ENCODE peak calls at places on chromosomes 12 and 14, in ten cellular contexts. One of them, this sample, is unnamed.

GRCh38 chr12:53073881-53074280 is 5.3 kb downstream of the SPRYD3 start:
- DNase-seq in sigmoid colon: peak
- DNase-seq in ascending aorta: no peak
- DNase-seq in lung: peak
- DNase-seq in left ventricle myocardium inferior: no peak
- DNase-seq in CD4-positive, alpha-beta T cell: no peak
- DNase-seq in stomach: no peak
- DNase-seq in IMR-90: no peak
- DNase-seq in endodermal cell: no peak
- DNase-seq in HCT116: no peak
- DNase-seq in this sample: no peak

GRCh38 chr12:52896190-52897100 is 8.4 kb downstream of the KRT8 start:
- DNase-seq in CD4-positive, alpha-beta T cell: no peak
- DNase-seq in lung: no peak
- DNase-seq in sigmoid colon: no peak
- DNase-seq in endodermal cell: no peak
- DNase-seq in stomach: no peak
- DNase-seq in ascending aorta: no peak
- DNase-seq in HCT116: no peak
- DNase-seq in left ventricle myocardium inferior: no peak
- DNase-seq in IMR-90: no peak
- DNase-seq in this sample: no peak

GRCh38 chr14:38129705-38130104 is 78.0 kb upstream of the SSTR1 start:
- DNase-seq in sigmoid colon: no peak
- DNase-seq in lung: no peak
- DNase-seq in left ventricle myocardium inferior: no peak
- DNase-seq in HCT116: no peak
- DNase-seq in stomach: no peak
- DNase-seq in CD4-positive, alpha-beta T cell: no peak
- DNase-seq in endodermal cell: no peak
- DNase-seq in IMR-90: no peak
- DNase-seq in ascending aorta: no peak
- DNase-seq in this sample: no peak

GRCh38 chr12:3225796-3226180 is 148.6 kb downstream of the TSPAN9 start:
- DNase-seq in lung: no peak
- DNase-seq in endodermal cell: no peak
- DNase-seq in stomach: no peak
- DNase-seq in CD4-positive, alpha-beta T cell: no peak
- DNase-seq in HCT116: no peak
- DNase-seq in ascending aorta: no peak
- DNase-seq in IMR-90: peak
- DNase-seq in left ventricle myocardium inferior: no peak
- DNase-seq in sigmoid colon: no peak
- DNase-seq in this sample: no peak

GRCh38 chr12:104888892-104889291 is 69.2 kb downstream of the SLC41A2 start:
- DNase-seq in lung: no peak
- DNase-seq in stomach: no peak
- DNase-seq in endodermal cell: no peak
- DNase-seq in left ventricle myocardium inferior: no peak
- DNase-seq in CD4-positive, alpha-beta T cell: no peak
- DNase-seq in sigmoid colon: no peak
- DNase-seq in HCT116: no peak
- DNase-seq in IMR-90: no peak
- DNase-seq in ascending aorta: no peak
- DNase-seq in this sample: no peak

GRCh38 chr12:112370868-112371510 is 11.2 kb downstream of the HECTD4 start:
- DNase-seq in sigmoid colon: no peak
- DNase-seq in endodermal cell: peak
- DNase-seq in lung: no peak
- DNase-seq in HCT116: no peak
- DNase-seq in CD4-positive, alpha-beta T cell: no peak
- DNase-seq in stomach: no peak
- DNase-seq in left ventricle myocardium inferior: no peak
- DNase-seq in IMR-90: no peak
- DNase-seq in ascending aorta: no peak
- DNase-seq in this sample: no peak

GRCh38 chr14:64035143-64035542 is 182.3 kb downstream of the SYNE2 start:
- DNase-seq in lung: no peak
- DNase-seq in ascending aorta: no peak
- DNase-seq in CD4-positive, alpha-beta T cell: no peak
- DNase-seq in stomach: no peak
- DNase-seq in IMR-90: peak
- DNase-seq in endodermal cell: no peak
- DNase-seq in left ventricle myocardium inferior: no peak
- DNase-seq in HCT116: no peak
- DNase-seq in sigmoid colon: no peak
- DNase-seq in this sample: no peak

GRCh38 chr14:52694761-52695480 is 437 bp downstream of the ERO1A start:
- DNase-seq in left ventricle myocardium inferior: peak
- DNase-seq in IMR-90: peak
- DNase-seq in lung: peak
- DNase-seq in stomach: peak
- DNase-seq in endodermal cell: peak
- DNase-seq in sigmoid colon: no peak
- DNase-seq in HCT116: no peak
- DNase-seq in ascending aorta: no peak
- DNase-seq in CD4-positive, alpha-beta T cell: peak
- DNase-seq in this sample: peak

GRCh38 chr12:123149828-123150272 is 1.0 kb downstream of the PITPNM2 start:
- DNase-seq in left ventricle myocardium inferior: no peak
- DNase-seq in sigmoid colon: no peak
- DNase-seq in ascending aorta: no peak
- DNase-seq in IMR-90: no peak
- DNase-seq in stomach: no peak
- DNase-seq in CD4-positive, alpha-beta T cell: no peak
- DNase-seq in lung: no peak
- DNase-seq in endodermal cell: peak
- DNase-seq in HCT116: no peak
- DNase-seq in this sample: no peak

GRCh38 chr12:123150273-123150803 is 552 bp downstream of the PITPNM2 start:
- DNase-seq in sigmoid colon: peak
- DNase-seq in CD4-positive, alpha-beta T cell: no peak
- DNase-seq in lung: no peak
- DNase-seq in ascending aorta: no peak
- DNase-seq in HCT116: no peak
- DNase-seq in stomach: no peak
- DNase-seq in IMR-90: no peak
- DNase-seq in left ventricle myocardium inferior: peak
- DNase-seq in endodermal cell: peak
- DNase-seq in this sample: no peak

GRCh38 chr12:123152823-123153222 is 1.9 kb upstream of the PITPNM2 start:
- DNase-seq in IMR-90: no peak
- DNase-seq in sigmoid colon: no peak
- DNase-seq in ascending aorta: no peak
- DNase-seq in HCT116: no peak
- DNase-seq in endodermal cell: no peak
- DNase-seq in lung: no peak
- DNase-seq in stomach: no peak
- DNase-seq in CD4-positive, alpha-beta T cell: no peak
- DNase-seq in left ventricle myocardium inferior: no peak
- DNase-seq in this sample: no peak

GRCh38 chr12:123151679-123152454 is 977 bp upstream of the PITPNM2 start:
- DNase-seq in endodermal cell: peak
- DNase-seq in left ventricle myocardium inferior: no peak
- DNase-seq in CD4-positive, alpha-beta T cell: no peak
- DNase-seq in HCT116: no peak
- DNase-seq in ascending aorta: no peak
- DNase-seq in stomach: no peak
- DNase-seq in IMR-90: no peak
- DNase-seq in lung: no peak
- DNase-seq in sigmoid colon: no peak
- DNase-seq in this sample: no peak

DNA sequence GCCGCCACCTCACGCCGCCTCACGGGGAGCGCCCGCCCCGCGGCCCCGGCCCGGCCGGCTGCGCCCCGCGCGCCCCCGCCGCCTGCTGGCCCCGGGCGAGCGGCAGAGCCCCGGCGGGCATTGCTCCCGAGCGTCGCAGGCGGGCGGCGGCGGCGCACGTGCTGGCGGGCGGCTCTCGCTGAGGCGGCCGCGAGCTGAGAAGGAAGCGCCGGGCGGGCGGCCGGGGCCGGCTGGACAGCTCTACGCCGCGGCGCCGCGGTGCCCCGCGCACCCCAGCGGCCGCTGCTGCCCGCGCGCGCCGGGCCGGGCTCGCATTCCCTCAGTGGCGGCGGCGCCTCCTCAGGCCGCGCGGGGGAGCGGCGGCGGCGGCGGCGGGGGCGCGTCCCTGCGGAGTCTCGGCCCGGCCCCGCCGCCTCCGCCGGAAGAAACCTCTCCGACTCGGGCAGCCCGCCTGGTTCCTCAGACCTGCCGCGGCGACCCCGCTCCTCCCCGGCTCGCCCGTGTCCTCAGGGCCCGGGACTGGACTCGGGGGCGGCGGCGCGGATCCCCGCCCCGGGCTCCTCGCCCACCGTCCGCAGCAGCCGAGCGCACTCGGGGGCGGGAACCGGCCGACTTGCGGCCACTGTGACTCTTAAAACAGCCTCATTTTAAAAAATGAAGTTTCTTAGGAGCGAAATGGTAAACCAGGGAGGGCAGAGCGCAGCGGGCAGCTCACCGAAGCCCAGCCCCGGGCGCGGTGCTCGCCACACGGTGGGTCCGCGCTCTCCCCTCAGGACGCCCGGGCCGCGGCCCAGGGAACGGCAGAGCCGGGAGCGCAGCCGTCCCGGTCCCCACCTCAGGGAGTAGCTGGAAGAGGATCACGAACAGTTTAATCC is at the start of gene PITPNM2:
- DNase-seq in sigmoid colon: peak
- DNase-seq in IMR-90: peak
- DNase-seq in CD4-positive, alpha-beta T cell: peak
- DNase-seq in ascending aorta: no peak
- DNase-seq in HCT116: no peak
- DNase-seq in endodermal cell: peak
- DNase-seq in stomach: peak
- DNase-seq in left ventricle myocardium inferior: peak
- DNase-seq in lung: no peak
- DNase-seq in this sample: no peak
- TF ChIP-seq CTCF in sigmoid colon: no peak
- TF ChIP-seq CTCF in IMR-90: peak
- TF ChIP-seq CTCF in CD4-positive, alpha-beta T cell: no peak
- TF ChIP-seq CTCF in ascending aorta: peak
- TF ChIP-seq CTCF in HCT116: no peak
- TF ChIP-seq CTCF in endodermal cell: peak
- TF ChIP-seq CTCF in stomach: no peak
- TF ChIP-seq CTCF in left ventricle myocardium inferior: peak
- TF ChIP-seq CTCF in lung: no peak
- TF ChIP-seq CTCF in this sample: peak

GRCh38 chr14:104739546-104740516 is 13.1 kb upstream of the SIVA1 start:
- DNase-seq in HCT116: no peak
- DNase-seq in stomach: no peak
- DNase-seq in lung: no peak
- DNase-seq in IMR-90: no peak
- DNase-seq in CD4-positive, alpha-beta T cell: no peak
- DNase-seq in endodermal cell: no peak
- DNase-seq in sigmoid colon: no peak
- DNase-seq in left ventricle myocardium inferior: no peak
- DNase-seq in ascending aorta: no peak
- DNase-seq in this sample: no peak
- H3K27ac ChIP-seq in HCT116: no peak
- H3K27ac ChIP-seq in stomach: no peak
- H3K27ac ChIP-seq in lung: no peak
- H3K27ac ChIP-seq in IMR-90: no peak
- H3K27ac ChIP-seq in CD4-positive, alpha-beta T cell: no peak
- H3K27ac ChIP-seq in endodermal cell: no peak
- H3K27ac ChIP-seq in sigmoid colon: no peak
- H3K27ac ChIP-seq in left ventricle myocardium inferior: peak
- H3K27ac ChIP-seq in ascending aorta: peak
- H3K27ac ChIP-seq in this sample: no peak

DNA sequence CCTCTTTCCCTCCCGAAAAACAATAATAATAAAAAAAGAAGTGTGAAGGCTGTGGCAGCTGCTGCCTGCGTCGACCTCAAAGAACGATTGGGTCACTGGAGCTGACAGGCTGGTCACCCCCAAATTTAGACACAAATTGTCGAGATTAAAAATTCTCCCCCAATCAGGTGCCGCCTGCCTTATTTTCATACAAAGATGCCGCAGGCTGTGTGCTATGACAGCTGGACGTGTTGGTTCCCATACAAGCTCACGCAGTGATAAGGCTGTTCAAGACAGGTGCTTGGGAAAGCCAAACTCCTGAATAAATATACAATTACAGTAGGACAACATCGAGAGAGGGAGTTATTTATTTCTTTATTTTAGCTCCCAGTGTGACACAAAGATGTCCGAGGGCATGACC is 1041.8 kb downstream of the VRK1 start:
- DNase-seq in HCT116: no peak
- DNase-seq in lung: no peak
- DNase-seq in ascending aorta: no peak
- DNase-seq in left ventricle myocardium inferior: no peak
- DNase-seq in endodermal cell: no peak
- DNase-seq in CD4-positive, alpha-beta T cell: no peak
- DNase-seq in stomach: no peak
- DNase-seq in sigmoid colon: no peak
- DNase-seq in IMR-90: no peak
- DNase-seq in this sample: no peak
- TF ChIP-seq CTCF in HCT116: no peak
- TF ChIP-seq CTCF in lung: no peak
- TF ChIP-seq CTCF in ascending aorta: no peak
- TF ChIP-seq CTCF in left ventricle myocardium inferior: no peak
- TF ChIP-seq CTCF in endodermal cell: no peak
- TF ChIP-seq CTCF in CD4-positive, alpha-beta T cell: no peak
- TF ChIP-seq CTCF in stomach: no peak
- TF ChIP-seq CTCF in sigmoid colon: no peak
- TF ChIP-seq CTCF in IMR-90: no peak
- TF ChIP-seq CTCF in this sample: no peak

GRCh38 chr14:32764131-32764530 is 174.5 kb upstream of the NPAS3 start:
- DNase-seq in sigmoid colon: no peak
- DNase-seq in IMR-90: no peak
- DNase-seq in lung: no peak
- DNase-seq in CD4-positive, alpha-beta T cell: no peak
- DNase-seq in ascending aorta: no peak
- DNase-seq in HCT116: no peak
- DNase-seq in endodermal cell: no peak
- DNase-seq in left ventricle myocardium inferior: no peak
- DNase-seq in stomach: no peak
- DNase-seq in this sample: no peak

GRCh38 chr14:32763673-32764072 is 175.0 kb upstream of the NPAS3 start:
- DNase-seq in sigmoid colon: no peak
- DNase-seq in ascending aorta: no peak
- DNase-seq in stomach: no peak
- DNase-seq in endodermal cell: no peak
- DNase-seq in IMR-90: no peak
- DNase-seq in HCT116: no peak
- DNase-seq in lung: no peak
- DNase-seq in left ventricle myocardium inferior: no peak
- DNase-seq in CD4-positive, alpha-beta T cell: no peak
- DNase-seq in this sample: no peak

GRCh38 chr14:32757568-32757967 is 181.1 kb upstream of the NPAS3 start:
- DNase-seq in stomach: no peak
- DNase-seq in lung: no peak
- DNase-seq in endodermal cell: no peak
- DNase-seq in ascending aorta: no peak
- DNase-seq in left ventricle myocardium inferior: no peak
- DNase-seq in HCT116: no peak
- DNase-seq in sigmoid colon: no peak
- DNase-seq in CD4-positive, alpha-beta T cell: no peak
- DNase-seq in IMR-90: no peak
- DNase-seq in this sample: no peak

GRCh38 chr14:32762886-32763285 is 175.8 kb upstream of the NPAS3 start:
- DNase-seq in lung: no peak
- DNase-seq in IMR-90: peak
- DNase-seq in endodermal cell: no peak
- DNase-seq in ascending aorta: no peak
- DNase-seq in CD4-positive, alpha-beta T cell: no peak
- DNase-seq in stomach: no peak
- DNase-seq in HCT116: no peak
- DNase-seq in sigmoid colon: no peak
- DNase-seq in left ventricle myocardium inferior: no peak
- DNase-seq in this sample: no peak

DNA sequence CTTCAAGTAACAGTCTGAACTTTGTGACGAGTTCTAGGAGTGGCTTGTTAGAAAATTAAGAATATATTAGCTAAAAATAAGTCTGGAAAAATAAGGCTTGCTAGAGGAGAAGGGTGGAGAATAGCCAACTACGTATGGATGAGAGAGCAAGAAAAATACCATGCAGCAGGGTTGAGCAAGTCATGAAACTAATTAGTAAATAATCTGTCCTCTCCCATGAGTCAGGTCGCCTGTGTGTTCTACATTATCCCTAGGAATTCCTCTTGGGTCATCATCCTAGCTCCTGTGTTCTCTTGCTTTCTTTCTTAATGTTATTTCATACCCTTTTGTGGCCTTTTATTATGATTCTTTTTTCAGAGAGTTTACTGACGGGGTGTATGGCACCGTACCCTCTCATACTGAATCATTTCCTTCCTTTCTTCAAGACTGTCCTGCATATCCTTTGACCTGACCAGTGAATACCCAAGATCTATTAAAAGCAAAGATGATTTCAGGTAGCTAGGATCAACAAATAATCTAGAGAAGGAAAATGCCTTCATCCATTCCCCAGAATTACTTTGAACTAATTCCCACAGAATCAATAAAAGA is 177.2 kb upstream of the NPAS3 start:
- DNase-seq in HCT116: no peak
- DNase-seq in ascending aorta: no peak
- DNase-seq in CD4-positive, alpha-beta T cell: no peak
- DNase-seq in left ventricle myocardium inferior: no peak
- DNase-seq in lung: no peak
- DNase-seq in IMR-90: no peak
- DNase-seq in sigmoid colon: no peak
- DNase-seq in stomach: no peak
- DNase-seq in endodermal cell: no peak
- DNase-seq in this sample: no peak
- H3K27ac ChIP-seq in HCT116: no peak
- H3K27ac ChIP-seq in ascending aorta: peak
- H3K27ac ChIP-seq in CD4-positive, alpha-beta T cell: no peak
- H3K27ac ChIP-seq in left ventricle myocardium inferior: no peak
- H3K27ac ChIP-seq in lung: no peak
- H3K27ac ChIP-seq in IMR-90: no peak
- H3K27ac ChIP-seq in sigmoid colon: no peak
- H3K27ac ChIP-seq in stomach: no peak
- H3K27ac ChIP-seq in endodermal cell: no peak
- H3K27ac ChIP-seq in this sample: no peak